ENCODE peak calls at places on chromosomes 13 and 19, in nine cellular contexts. R is spleen, M is A549, P is colonic mucosa, B is adrenal gland, O is esophagus muscularis mucosa, A is breast epithelium, C is brain microvascular endothelial cell, N is IMR-90. J is an unnamed sample.

GRCh38 chr19:55624109-55625003 is at the start of gene ZNF784:
- DNase-seq in R (peak), M (peak), P (peak), B (peak), O (peak), A (peak), C (peak), N (peak), J (peak)

GRCh38 chr19:799076-799881 is 2.0 kb downstream of the PTBP1 start:
- DNase-seq in R (no peak), M (no peak), P (no peak), B (no peak), O (no peak), A (no peak), C (no peak), N (peak), J (no peak)

GRCh38 chr19:6736169-6736916 is 1.0 kb downstream of the GPR108 start:
- DNase-seq in R (peak), M (peak), P (peak), B (peak), O (peak), A (peak), C (peak), N (peak), J (no peak)

GRCh38 chr19:9917322-9917721 is 19.0 kb downstream of the OLFM2 start:
- DNase-seq in R (no peak), M (peak), P (peak), B (peak), O (no peak), A (no peak), C (peak), N (peak), J (no peak)

GRCh38 chr13:65856464-65856863 is 1373.7 kb downstream of the PCDH9 start:
- DNase-seq in R (no peak), M (no peak), P (no peak), B (no peak), O (no peak), A (no peak), C (peak), N (peak), J (no peak)

GRCh38 chr13:36006347-36006746 is 124.8 kb downstream of the DCLK1 start:
- DNase-seq in R (no peak), M (no peak), P (no peak), B (no peak), O (no peak), A (no peak), C (no peak), N (no peak), J (no peak)

GRCh38 chr13:74406439-74406838 is 272.2 kb upstream of the KLF12 start:
- DNase-seq in R (no peak), M (no peak), P (no peak), B (no peak), O (no peak), A (no peak), C (no peak), N (no peak), J (no peak)

GRCh38 chr19:33063356-33064116 is 1.2 kb downstream of the RHPN2 start:
- DNase-seq in R (no peak), M (no peak), P (peak), B (no peak), O (no peak), A (no peak), C (no peak), N (peak), J (no peak)

GRCh38 chr19:4800591-4801081 is 9.1 kb downstream of the FEM1A start:
- DNase-seq in R (no peak), M (no peak), P (no peak), B (no peak), O (no peak), A (peak), C (no peak), N (no peak), J (no peak)

GRCh38 chr13:53507741-53508140 is 479.1 kb downstream of the OLFM4 start:
- DNase-seq in R (no peak), M (no peak), P (no peak), B (no peak), O (no peak), A (no peak), C (no peak), N (no peak), J (no peak)

GRCh38 chr19:43789029-43789428 is 8.3 kb upstream of the KCNN4 start:
- DNase-seq in R (no peak), M (no peak), P (no peak), B (no peak), O (no peak), A (no peak), C (no peak), N (peak), J (no peak)

GRCh38 chr19:54325194-54325621 is 12.2 kb upstream of the LILRA5 start:
- DNase-seq in R (no peak), M (peak), P (peak), B (no peak), O (no peak), A (no peak), C (peak), N (peak), J (no peak)

GRCh38 chr13:41833201-41833600 is 127.7 kb downstream of the VWA8 start:
- DNase-seq in R (no peak), M (peak), P (no peak), B (no peak), O (no peak), A (no peak), C (no peak), N (no peak), J (no peak)

GRCh38 chr19:11813801-11814706 is at the start of gene ZNF440:
- DNase-seq in R (peak), M (no peak), P (peak), B (peak), O (peak), A (peak), C (peak), N (peak), J (peak)

GRCh38 chr19:33193864-33194362 is at the start of gene LRP3:
- DNase-seq in R (peak), M (no peak), P (peak), B (no peak), O (no peak), A (no peak), C (no peak), N (peak), J (no peak)

GRCh38 chr13:30739646-30740642 is 4.6 kb downstream of the ALOX5AP start:
- DNase-seq in R (no peak), M (peak), P (no peak), B (no peak), O (no peak), A (no peak), C (peak), N (peak), J (no peak)
- H3K27ac ChIP-seq in R (peak), M (peak), P (peak), B (peak), O (no peak), A (peak), C (peak), N (peak), J (no peak)

DNA sequence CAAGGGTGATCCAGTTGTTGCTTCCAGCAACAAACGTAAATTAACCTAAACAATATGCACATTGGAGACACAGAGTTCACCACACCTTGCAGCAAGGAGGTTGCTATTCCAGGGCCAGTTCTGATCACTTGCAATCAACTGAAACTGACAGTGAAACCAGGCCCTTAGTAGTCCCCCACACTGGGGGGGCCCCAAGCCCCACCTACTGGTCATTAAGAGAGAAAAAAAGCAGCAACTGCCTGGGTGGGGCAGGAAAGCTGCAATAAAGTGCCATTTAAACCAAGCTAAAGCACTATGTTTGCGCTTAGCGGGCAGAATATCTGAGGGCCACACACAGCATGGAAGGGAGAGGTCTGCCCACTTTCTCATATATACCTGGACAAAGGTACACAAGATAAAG is 51.5 kb downstream of the ATP7B start:
- DNase-seq in R (no peak), M (no peak), P (peak), B (no peak), O (no peak), A (no peak), C (no peak), N (no peak), J (no peak)
- TF ChIP-seq CTCF in R (no peak), M (no peak), P (no peak), B (no peak), O (no peak), A (no peak), C (no peak), N (no peak), J (no peak)

DNA sequence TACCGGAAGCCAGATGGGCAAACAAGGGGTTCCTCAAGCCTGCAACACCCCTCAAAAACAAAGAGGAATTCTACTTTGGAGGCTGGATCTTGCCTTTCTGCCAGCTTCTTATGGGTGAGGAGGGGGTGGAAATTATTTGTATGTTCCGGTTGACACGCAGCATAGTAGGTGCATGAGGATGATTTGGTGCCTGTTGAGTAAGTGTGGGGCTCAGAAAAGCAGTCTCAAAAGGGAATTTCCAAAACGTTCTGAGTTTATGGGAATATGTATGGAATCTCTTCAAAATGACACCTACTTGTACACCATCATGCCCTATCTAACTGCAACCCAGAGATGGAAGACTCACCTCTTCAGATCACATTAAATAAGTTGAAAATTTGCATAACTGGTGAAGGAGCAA is 3.0 kb upstream of the TECR start:
- DNase-seq in R (no peak), M (no peak), P (no peak), B (no peak), O (no peak), A (no peak), C (no peak), N (no peak), J (no peak)
- H3K27ac ChIP-seq in R (no peak), M (no peak), P (no peak), B (no peak), O (no peak), A (peak), C (no peak), N (no peak), J (no peak)

GRCh38 chr19:39841041-39841440 is 5.1 kb downstream of the FBL start:
- DNase-seq in R (no peak), M (no peak), P (no peak), B (no peak), O (no peak), A (no peak), C (no peak), N (no peak), J (no peak)

GRCh38 chr19:39843919-39844793 is 2.0 kb downstream of the FBL start:
- DNase-seq in R (no peak), M (peak), P (no peak), B (no peak), O (no peak), A (no peak), C (peak), N (peak), J (no peak)

GRCh38 chr19:39845172-39845571 is 1.0 kb downstream of the FBL start:
- DNase-seq in R (no peak), M (no peak), P (no peak), B (no peak), O (no peak), A (no peak), C (no peak), N (no peak), J (no peak)

GRCh38 chr19:39840492-39840891 is 5.7 kb downstream of the FBL start:
- DNase-seq in R (no peak), M (no peak), P (no peak), B (no peak), O (no peak), A (no peak), C (no peak), N (no peak), J (no peak)

GRCh38 chr19:39842693-39843435 is 3.3 kb downstream of the FBL start:
- DNase-seq in R (no peak), M (no peak), P (no peak), B (no peak), O (no peak), A (no peak), C (no peak), N (no peak), J (no peak)
- TF ChIP-seq CTCF in R (no peak), M (no peak), P (no peak), B (no peak), O (no peak), A (no peak), C (no peak), N (no peak), J (no peak)

GRCh38 chr19:38270587-38271167 is 6.3 kb downstream of the SPINT2 start:
- DNase-seq in R (no peak), M (peak), P (no peak), B (peak), O (no peak), A (no peak), C (peak), N (peak), J (no peak)
- H3K27ac ChIP-seq in R (no peak), M (peak), P (no peak), B (peak), O (no peak), A (no peak), C (no peak), N (no peak), J (peak)

DNA sequence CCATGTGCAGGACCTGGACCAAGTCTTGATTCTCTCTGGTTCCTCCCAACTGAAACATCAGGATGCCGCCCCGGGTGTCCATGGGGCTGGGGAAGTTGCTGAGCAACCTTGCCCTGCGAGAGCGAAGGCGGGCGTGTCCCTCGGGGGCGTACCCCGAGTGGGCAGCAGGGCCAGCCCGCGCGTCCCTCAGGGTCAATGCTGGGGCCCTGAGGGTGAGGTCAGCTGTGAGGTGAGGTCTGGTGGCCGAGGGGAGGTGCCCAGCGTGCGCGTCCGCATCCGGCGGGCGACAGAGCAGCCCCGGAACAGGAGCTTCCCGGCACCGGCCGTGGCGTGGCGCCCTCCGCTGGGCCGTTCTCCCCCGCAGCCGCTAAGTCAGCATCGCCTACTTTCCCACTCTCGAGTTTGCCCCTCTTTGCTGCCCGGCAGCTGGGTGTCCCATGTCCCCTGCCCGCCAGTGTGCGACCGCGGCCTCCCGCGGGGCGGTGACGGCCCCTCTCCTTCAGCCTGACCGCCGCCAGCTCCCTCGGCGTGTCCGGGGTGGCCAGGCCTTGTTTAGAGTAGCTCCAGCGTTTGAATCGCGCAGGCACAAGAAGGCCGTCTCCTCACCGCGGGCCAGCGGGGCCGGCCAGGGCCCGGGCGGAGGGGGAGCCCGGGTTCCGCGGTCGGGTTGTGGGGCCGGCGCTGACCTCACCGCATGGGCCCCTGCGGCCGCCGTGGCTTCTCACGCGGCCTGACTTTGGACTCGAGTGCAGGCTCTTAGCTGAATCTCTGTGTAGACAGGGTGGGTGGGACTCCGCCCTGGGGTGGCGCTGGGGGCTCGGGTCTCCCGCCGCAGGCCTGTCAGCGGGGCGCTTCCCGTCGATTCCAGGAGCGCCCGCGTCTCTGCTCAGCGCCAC is 33.0 kb downstream of the GJA3 start:
- DNase-seq in R (peak), M (peak), P (peak), B (peak), O (no peak), A (peak), C (no peak), N (peak), J (no peak)
- TF ChIP-seq CTCF in R (no peak), M (peak), P (no peak), B (peak), O (peak), A (no peak), C (peak), N (peak), J (peak)